ENCODE peak calls at places on chromosome 4, in ten cellular contexts. M is NCI-H524; D is uterus; P is anterior cingulate cortex; B is cerebellum; C is hepatic stellate cell; X is ovary; Q is nephron progenitor cell; Z is NCI-H2029; A is T-helper 2 cell treated with Interferon-gamma antibody and Interleukin-4, amounts not matched to agents 5 μg/mL and 100 μg/mL, for 36 hours. S is an unnamed sample.

GRCh38 chr4:176404591-176404990 is 84.8 kb downstream of the SPCS3 start:
- DNase-seq in M (no peak), D (no peak), P (no peak), B (no peak), C (no peak), X (no peak), Q (no peak), Z (no peak), A (no peak), S (peak; percentile 62)

GRCh38 chr4:32147446-32148064 is 1427.4 kb downstream of the PCDH7 start:
- DNase-seq in M (peak; percentile 8), D (no peak), P (no peak), B (no peak), C (no peak), X (no peak), Q (no peak), Z (no peak), A (no peak), S (no peak)

GRCh38 chr4:150664935-150665334 is 83.0 kb downstream of the MAB21L2 start:
- DNase-seq in M (no peak), D (no peak), P (no peak), B (no peak), C (no peak), X (no peak), Q (no peak), Z (no peak), A (no peak), S (peak; percentile 33)

GRCh38 chr4:52982246-52982950 is 120.3 kb downstream of the RASL11B start:
- DNase-seq in M (peak; percentile 58), D (no peak), P (no peak), B (peak; percentile 79), C (peak; percentile 40), X (no peak), Q (peak; percentile 8), Z (peak; percentile 37), A (no peak), S (peak; percentile 30)

GRCh38 chr4:182144621-182145359 is 98.4 kb upstream of the TENM3 start:
- DNase-seq in M (peak; percentile 27), D (peak; percentile 18), P (no peak), B (no peak), C (no peak), X (no peak), Q (peak; percentile 67), Z (no peak), A (no peak), S (no peak)

GRCh38 chr4:16024009-16024408 is 59.8 kb downstream of the PROM1 start:
- DNase-seq in M (no peak), D (no peak), P (no peak), B (no peak), C (no peak), X (no peak), Q (no peak), Z (no peak), A (peak; percentile 9), S (peak; percentile 60)

GRCh38 chr4:159101983-159102622 is 776 bp upstream of the RAPGEF2 start:
- DNase-seq in M (no peak), D (no peak), P (no peak), B (peak; percentile 7), C (peak; percentile 35), X (no peak), Q (no peak), Z (no peak), A (no peak), S (no peak)

GRCh38 chr4:37717575-37717974 is 31.4 kb upstream of the RELL1 start:
- DNase-seq in M (no peak), D (no peak), P (no peak), B (no peak), C (peak; percentile 47), X (no peak), Q (no peak), Z (no peak), A (no peak), S (peak; percentile 72)

GRCh38 chr4:41749650-41750049 is 1.1 kb upstream of the PHOX2B start:
- DNase-seq in M (peak; percentile 30), D (no peak), P (no peak), B (no peak), C (no peak), X (no peak), Q (no peak), Z (no peak), A (no peak), S (no peak)

GRCh38 chr4:71187399-71188196 is 151.2 kb upstream of the SLC4A4 start:
- DNase-seq in M (peak; percentile 46), D (no peak), P (no peak), B (peak; percentile 31), C (peak; percentile 46), X (no peak), Q (peak; percentile 46), Z (no peak), A (no peak), S (peak; percentile 76)

GRCh38 chr4:94363136-94363655 is 20.6 kb upstream of the HPGDS start:
- DNase-seq in M (no peak), D (no peak), P (no peak), B (no peak), C (no peak), X (no peak), Q (no peak), Z (no peak), A (no peak), S (peak; percentile 13)

GRCh38 chr4:124590480-124590879 is 122.1 kb downstream of the ANKRD50 start:
- DNase-seq in M (no peak), D (no peak), P (no peak), B (no peak), C (no peak), X (no peak), Q (no peak), Z (no peak), A (no peak), S (no peak)

GRCh38 chr4:81113024-81113423 is 82.5 kb downstream of the BMP3 start:
- DNase-seq in M (no peak), D (no peak), P (no peak), B (no peak), C (no peak), X (no peak), Q (no peak), Z (no peak), A (no peak), S (no peak)

GRCh38 chr4:7539659-7540058 is 104.9 kb upstream of the PSAPL1 start:
- DNase-seq in M (peak; percentile 40), D (no peak), P (no peak), B (no peak), C (no peak), X (peak; percentile 37), Q (peak; percentile 68), Z (peak; percentile 75), A (peak; percentile 10), S (peak; percentile 69)

S was measured in EL.